ENCODE peak calls at places on chromosome 19, in seven cellular contexts. V, P, E, L, G, J and T are unnamed samples. For H3K36me3 and H3K27me3, the result is how much of the 10 kb centered on the place peaks cover.

GRCh38 chr19:49851456-49852259 is 699 bp downstream of the PTOV1 start:
- DNase-seq in L (no peak), G (no peak), V (peak), J (no peak), E (peak), P (no peak), T (peak)

GRCh38 chr19:35146746-35147466 is 3.9 kb downstream of the FXYD7 start:
- DNase-seq in E (no peak), P (no peak), G (no peak), J (no peak), V (no peak), L (no peak), T (peak)

GRCh38 chr19:19275166-19275565 is 2.1 kb upstream of the TM6SF2 start:
- DNase-seq in L (no peak), J (no peak), V (no peak), E (no peak), P (no peak), G (no peak), T (no peak)

GRCh38 chr19:18483119-18483518 is 38.8 kb downstream of the ELL start:
- DNase-seq in L (no peak), P (no peak), G (no peak), E (no peak), J (no peak), V (no peak), T (no peak)

GRCh38 chr19:17872251-17873001 is 681 bp downstream of the SLC5A5 start:
- DNase-seq in L (no peak), G (no peak), J (no peak), V (no peak), P (no peak), E (no peak), T (no peak)

GRCh38 chr19:18131841-18132596 is 20.9 kb upstream of the PIK3R2 start:
- DNase-seq in L (no peak), V (peak), P (no peak), E (no peak), G (no peak), J (no peak), T (no peak)

GRCh38 chr19:51389143-51389542 is 1.2 kb downstream of the C19orf84 start:
- DNase-seq in G (no peak), P (no peak), J (no peak), L (no peak), V (no peak), E (no peak), T (no peak)

GRCh38 chr19:50829801-50830200 is 3.6 kb downstream of the KLK15 start:
- DNase-seq in E (no peak), V (no peak), G (no peak), P (no peak), L (no peak), J (no peak), T (no peak)

GRCh38 chr19:58332697-58333096 is 5.9 kb downstream of the ZSCAN22 start:
- DNase-seq in L (no peak), G (no peak), E (no peak), V (no peak), J (no peak), P (no peak), T (no peak)

GRCh38 chr19:8487137-8487851 is 15.1 kb downstream of the PRAM1 start:
- DNase-seq in P (no peak), L (no peak), G (peak), J (peak), V (peak), E (no peak), T (no peak)

GRCh38 chr19:45001087-45001739 is at the start of gene RELB:
- DNase-seq in L (peak), J (peak), V (peak), G (peak), E (peak), P (peak), T (peak)

GRCh38 chr19:38990949-38991697 is 15.6 kb upstream of the FBXO17 start:
- DNase-seq in L (no peak), J (no peak), P (no peak), V (peak), E (no peak), G (no peak), T (peak)

GRCh38 chr19:8441725-8442544 is 2.8 kb upstream of the HNRNPM start:
- DNase-seq in P (no peak), E (no peak), J (no peak), G (no peak), L (peak), V (no peak), T (no peak)

GRCh38 chr19:37511821-37512220 is 5.1 kb downstream of the ZNF793 start:
- DNase-seq in E (no peak), J (no peak), V (no peak), L (no peak), G (no peak), P (no peak), T (no peak)

GRCh38 chr19:46049597-46049996 is 8.8 kb upstream of the IGFL4 start:
- DNase-seq in J (no peak), L (no peak), E (no peak), G (no peak), P (no peak), V (peak), T (no peak)

GRCh38 chr19:46471116-46471733 is at the start of gene PNMA8A:
- DNase-seq in L (peak), P (peak), J (no peak), E (peak), V (peak), G (no peak), T (peak)

GRCh38 chr19:31698352-31698751 is 349.1 kb upstream of the TSHZ3 start:
- DNase-seq in G (no peak), P (no peak), L (no peak), J (no peak), E (no peak), V (no peak), T (no peak)

GRCh38 chr19:16051254-16052025 is 24.9 kb upstream of the TPM4 start:
- DNase-seq in E (no peak), L (no peak), J (peak), G (peak), V (peak), P (no peak), T (no peak)

GRCh38 chr19:41327499-41328156 is 17.7 kb downstream of the CCDC97 start:
- DNase-seq in L (peak), P (peak), V (no peak), G (peak), E (no peak), J (peak), T (peak)

GRCh38 chr19:48678201-48678600 is 5.4 kb upstream of the NTN5 start:
- DNase-seq in J (no peak), V (no peak), P (no peak), L (no peak), G (no peak), E (no peak), T (no peak)

GRCh38 chr19:51422053-51422448 is 4.6 kb upstream of the SIGLEC10 start:
- DNase-seq in J (peak), E (peak), P (peak), G (peak), V (peak), L (peak), T (peak)

GRCh38 chr19:7159105-7159933 is 89.8 kb downstream of the ZNF557 start:
- DNase-seq in P (peak), E (no peak), V (peak), J (no peak), L (peak), G (no peak), T (peak)

GRCh38 chr19:48549380-48549779 is 2.6 kb upstream of the SULT2B1 start:
- DNase-seq in E (no peak), V (no peak), L (no peak), G (no peak), J (no peak), P (no peak), T (no peak)

GRCh38 chr19:41691268-41691970 is 3.3 kb upstream of the CEACAM7 start:
- DNase-seq in E (peak), J (no peak), V (no peak), G (no peak), L (no peak), P (no peak), T (no peak)

GRCh38 chr19:53980553-53981407 is 10.7 kb upstream of the CACNG6 start:
- DNase-seq in G (no peak), V (peak), J (no peak), P (no peak), L (no peak), E (peak), T (peak)

GRCh38 chr19:55460670-55461258 is 678 bp downstream of the ISOC2 start:
- DNase-seq in P (peak), V (peak), E (peak), G (no peak), L (peak), J (no peak), T (peak)

GRCh38 chr19:16522559-16523377 is 19.5 kb downstream of the CHERP start:
- DNase-seq in P (no peak), G (no peak), V (no peak), J (no peak), E (no peak), L (no peak), T (no peak)

GRCh38 chr19:2199215-2199614 is 35.5 kb downstream of the DOT1L start:
- DNase-seq in L (no peak), E (no peak), J (no peak), V (no peak), G (no peak), P (no peak), T (no peak)

GRCh38 chr19:7507884-7508283 is 8.0 kb upstream of the ZNF358 start:
- DNase-seq in E (peak), V (no peak), G (no peak), P (peak), L (peak), J (no peak), T (peak)

GRCh38 chr19:38452430-38453366 is 19.2 kb downstream of the RYR1 start:
- DNase-seq in V (peak), E (no peak), G (no peak), L (no peak), J (no peak), P (no peak), T (peak)

GRCh38 chr19:4064551-4065260 is 2.0 kb downstream of the ZBTB7A start:
- DNase-seq in J (peak), E (peak), P (peak), L (no peak), G (peak), V (peak), T (peak)

GRCh38 chr19:49665301-49666119 is at the start of the genes BCL2L12 and IRF3:
- DNase-seq in L (peak), P (peak), J (peak), V (peak), E (peak), G (peak), T (peak)

GRCh38 chr19:2869618-2870017 is 2.5 kb downstream of the ZNF556 start:
- DNase-seq in V (no peak), G (no peak), J (no peak), L (no peak), E (no peak), P (no peak), T (no peak)

GRCh38 chr19:19042732-19043274 is 9.4 kb downstream of the ARMC6 start:
- DNase-seq in E (no peak), J (no peak), L (no peak), P (no peak), G (no peak), V (no peak), T (no peak)

GRCh38 chr19:42563352-42564210 is 31.1 kb downstream of the CEACAM8 start:
- DNase-seq in J (no peak), E (peak), G (no peak), V (peak), P (no peak), L (no peak), T (peak)

GRCh38 chr19:49997709-49998108 is 27.5 kb downstream of the VRK3 start:
- DNase-seq in V (peak), G (no peak), J (no peak), E (peak), L (no peak), P (no peak), T (peak)

DNA sequence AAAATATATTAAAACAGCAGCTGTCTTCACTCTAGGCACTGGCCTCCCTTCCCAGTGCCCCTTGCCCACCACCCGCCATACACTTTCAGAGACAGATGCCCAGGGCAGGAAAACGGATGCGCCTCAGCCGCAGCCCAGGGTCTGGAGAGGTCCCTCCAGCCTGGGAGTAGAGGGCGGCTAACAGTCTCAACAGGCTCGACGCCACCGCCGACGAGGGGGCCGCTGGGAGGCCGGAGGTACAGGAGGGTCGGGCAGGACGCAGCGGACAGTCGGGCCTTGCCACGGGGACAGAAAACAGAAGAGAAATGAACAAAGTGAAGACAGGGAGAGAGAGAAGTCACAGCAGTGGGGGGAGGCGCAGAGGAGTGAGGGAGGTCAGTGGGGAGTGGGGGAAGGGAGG is 27.1 kb downstream of the C19orf47 start:
- DNase-seq in G (no peak), E (no peak), P (no peak), V (no peak), J (no peak), L (no peak), T (no peak)
- H3K36me3 ChIP-seq in G (under half), E (half or more), P (half or more), V (under half), J (half or more), L (half or more), T (half or more)

GRCh38 chr19:11806354-11807098 is 7.5 kb upstream of the ZNF440 start:
- DNase-seq in L (no peak), P (no peak), J (no peak), E (no peak), V (no peak), G (no peak), T (no peak)
- H3K4me3 ChIP-seq in L (no peak), P (no peak), J (no peak), E (peak), V (no peak), G (no peak), T (no peak)

DNA sequence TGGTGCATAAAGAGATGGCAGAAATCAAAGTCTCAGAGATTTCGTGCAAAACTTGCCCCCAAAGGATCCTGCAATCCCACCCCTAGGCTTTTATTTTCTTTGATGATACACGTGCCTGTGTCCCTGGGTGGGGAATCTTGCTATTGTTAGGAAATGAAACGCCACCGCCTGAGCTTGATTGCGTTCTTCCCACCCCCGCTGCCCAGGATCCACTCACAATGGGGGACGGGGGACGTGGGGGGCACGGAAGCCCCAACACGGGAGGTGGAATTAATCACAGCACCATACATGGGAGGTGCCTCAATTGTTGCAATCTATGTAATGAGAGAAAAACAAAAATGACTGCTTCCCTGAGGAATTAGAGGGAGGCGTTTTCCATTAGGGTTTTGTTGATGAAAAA is 39.6 kb downstream of the ZNRF4 start:
- DNase-seq in E (no peak), J (no peak), P (no peak), G (no peak), L (no peak), V (no peak), T (no peak)
- H3K27me3 ChIP-seq in E (under half), J (under half), P (half or more), G (under half), L (under half), V (under half), T (under half)

GRCh38 chr19:5787554-5788182 is 3.1 kb upstream of the PRR22 start:
- DNase-seq in E (no peak), V (no peak), L (no peak), P (no peak), J (no peak), G (no peak), T (no peak)
- H3K36me3 ChIP-seq in E (half or more), V (under half), L (half or more), P (half or more), J (half or more), G (under half), T (under half)

GRCh38 chr19:510606-511100 is 3.4 kb downstream of the TPGS1 start:
- DNase-seq in P (peak), E (peak), G (peak), J (peak), L (no peak), V (peak), T (peak)
- H3K4me3 ChIP-seq in P (peak), E (no peak), G (peak), J (peak), L (no peak), V (no peak), T (no peak)